ENCODE peak calls at places on chromosomes 6 and 20, in seven cellular contexts. J is cardiac muscle cell, O is lower lobe of right lung, A is OCI-LY7, K is heart left ventricle, S is WERI-Rb-1, Q is spleen. R is an unnamed sample.

GRCh38 chr6:92538296-92538695 is 881.1 kb downstream of the EPHA7 start:
- DNase-seq in J (no peak), O (no peak), A (no peak), K (no peak), S (no peak), Q (no peak), R (no peak)

GRCh38 chr6:108484016-108484415 is 76.7 kb upstream of the FOXO3 start:
- DNase-seq in J (no peak), O (no peak), A (no peak), K (no peak), S (no peak), Q (no peak), R (no peak)

GRCh38 chr6:114364295-114364694 is 21.5 kb upstream of the HS3ST5 start:
- DNase-seq in J (peak; percentile 11), O (no peak), A (no peak), K (no peak), S (no peak), Q (no peak), R (no peak)

GRCh38 chr6:14671937-14672336 is 554.4 kb downstream of the CD83 start:
- DNase-seq in J (no peak), O (no peak), A (no peak), K (no peak), S (no peak), Q (no peak), R (no peak)

GRCh38 chr20:38073307-38074010 is 39.9 kb downstream of the RPRD1B start:
- DNase-seq in J (peak; percentile 69), O (no peak), A (peak; percentile 44), K (peak; percentile 85), S (no peak), Q (no peak), R (peak; percentile 78)

GRCh38 chr20:237479-237878 is 10.4 kb downstream of the DEFB129 start:
- DNase-seq in J (no peak), O (peak; percentile 69), A (no peak), K (peak; percentile 32), S (no peak), Q (no peak), R (no peak)

GRCh38 chr6:4130357-4130987 is 4.9 kb downstream of the ECI2 start:
- DNase-seq in J (no peak), O (peak; percentile 73), A (no peak), K (no peak), S (no peak), Q (no peak), R (no peak)

GRCh38 chr20:58818585-58819285 is 32.0 kb downstream of the GNAS-AS1 start:
- DNase-seq in J (peak; percentile 85), O (no peak), A (no peak), K (no peak), S (no peak), Q (no peak), R (no peak)

GRCh38 chr20:25389381-25389857 is 1.2 kb downstream of the ABHD12 start:
- DNase-seq in J (peak; percentile 10), O (no peak), A (no peak), K (no peak), S (no peak), Q (no peak), R (no peak)

GRCh38 chr6:160798625-160799024 is 96.6 kb downstream of the PLG start:
- DNase-seq in J (no peak), O (no peak), A (peak; percentile 10), K (no peak), S (no peak), Q (no peak), R (no peak)

GRCh38 chr6:81761197-81761596 is 8.7 kb upstream of the TENT5A start:
- DNase-seq in J (no peak), O (no peak), A (no peak), K (no peak), S (no peak), Q (no peak), R (no peak)

GRCh38 chr6:115487331-115487730 is 573.4 kb downstream of the FRK start:
- DNase-seq in J (no peak), O (no peak), A (no peak), K (no peak), S (no peak), Q (no peak), R (no peak)

GRCh38 chr6:170269151-170269872 is 21.6 kb downstream of the DLL1 start:
- DNase-seq in J (no peak), O (peak; percentile 50), A (no peak), K (peak; percentile 23), S (no peak), Q (no peak), R (no peak)

GRCh38 chr6:83153958-83154357 is 39.1 kb downstream of the PGM3 start:
- DNase-seq in J (no peak), O (no peak), A (no peak), K (no peak), S (no peak), Q (no peak), R (no peak)

DNA sequence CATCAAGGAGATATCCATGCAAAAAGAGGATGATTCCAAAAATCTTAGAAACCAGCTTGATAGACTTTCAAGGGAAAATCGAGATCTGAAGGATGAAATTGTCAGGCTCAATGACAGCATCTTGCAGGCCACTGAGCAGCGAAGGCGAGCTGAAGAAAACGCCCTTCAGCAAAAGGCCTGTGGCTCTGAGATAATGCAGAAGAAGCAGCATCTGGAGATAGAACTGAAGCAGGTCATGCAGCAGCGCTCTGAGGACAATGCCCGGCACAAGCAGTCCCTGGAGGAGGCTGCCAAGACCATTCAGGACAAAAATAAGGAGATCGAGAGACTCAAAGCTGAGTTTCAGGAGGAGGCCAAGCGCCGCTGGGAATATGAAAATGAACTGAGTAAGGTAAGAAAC is 10.1 kb upstream of the SNRNP48 start:
- DNase-seq in J (no peak), O (no peak), A (no peak), K (no peak), S (no peak), Q (no peak), R (no peak)
- H3K36me3 ChIP-seq in J (peaks cover 98% of the 10 kb centered on the region), O (peaks cover 3% of the 10 kb centered on the region), A (no peaks in the 10 kb centered on the region), K (peaks cover 98% of the 10 kb centered on the region), S (peaks cover 40% of the 10 kb centered on the region), Q (no peaks in the 10 kb centered on the region), R (peaks cover 46% of the 10 kb centered on the region)

DNA sequence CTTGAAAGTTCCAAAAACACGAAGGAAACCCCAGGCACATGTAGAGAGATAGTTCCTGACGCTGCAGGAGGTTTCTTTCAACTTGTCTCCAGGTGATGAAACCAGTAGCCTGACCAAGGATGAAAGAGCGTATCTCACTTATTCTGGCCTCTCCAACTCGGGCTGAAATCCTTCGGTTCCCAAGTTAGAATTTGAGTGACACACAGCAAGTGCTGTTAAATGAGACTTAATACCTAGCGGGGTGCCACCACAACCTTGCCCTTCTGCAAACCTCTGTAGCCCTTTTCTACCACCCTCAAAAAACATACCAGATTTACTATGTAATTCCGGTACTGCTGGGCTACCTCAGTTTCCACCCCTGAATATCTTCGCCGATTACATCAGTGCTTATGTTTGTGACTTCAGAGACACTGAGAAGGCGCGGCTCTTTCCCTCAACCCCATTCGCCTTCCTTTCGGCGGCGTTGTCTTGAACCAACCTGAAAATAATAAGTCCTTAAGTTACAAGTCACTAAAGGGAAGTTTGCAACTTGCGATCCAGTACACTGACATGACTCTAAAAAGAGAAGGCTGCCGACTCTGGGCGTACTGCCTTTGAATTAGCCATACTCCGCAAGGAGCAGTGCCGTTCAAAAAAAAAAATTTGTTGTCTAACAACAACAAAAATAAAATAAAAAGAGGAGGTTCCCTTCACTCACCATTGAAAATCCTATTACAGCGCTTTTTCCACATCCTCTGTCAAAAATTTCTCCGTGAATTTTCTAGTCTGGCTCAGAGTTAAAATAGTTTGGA is 194.9 kb upstream of the ZNF184 start:
- DNase-seq in J (peak; percentile 26), O (no peak), A (no peak), K (no peak), S (no peak), Q (no peak), R (no peak)
- H3K4me3 ChIP-seq in J (peak overlapping the region; percentile 68), O (no peak overlapping the region), A (peak overlapping the region; percentile 11), K (no peak overlapping the region), S (peak overlapping the region; percentile 7), Q (no peak overlapping the region), R (no peak overlapping the region)

GRCh38 chr6:29017428-29017802 is 12.3 kb upstream of the ZNF311 start:
- DNase-seq in J (no peak), O (no peak), A (no peak), K (no peak), S (no peak), Q (no peak), R (no peak)

GRCh38 chr6:29019629-29020028 is 14.5 kb upstream of the ZNF311 start:
- DNase-seq in J (no peak), O (no peak), A (no peak), K (no peak), S (no peak), Q (no peak), R (no peak)

GRCh38 chr6:29021434-29021833 is 16.3 kb upstream of the ZNF311 start:
- DNase-seq in J (no peak), O (no peak), A (no peak), K (no peak), S (no peak), Q (no peak), R (no peak)

GRCh38 chr6:29014729-29015608 is 9.9 kb upstream of the ZNF311 start:
- DNase-seq in J (no peak), O (no peak), A (no peak), K (no peak), S (peak; percentile 21), Q (no peak), R (no peak)

DNA sequence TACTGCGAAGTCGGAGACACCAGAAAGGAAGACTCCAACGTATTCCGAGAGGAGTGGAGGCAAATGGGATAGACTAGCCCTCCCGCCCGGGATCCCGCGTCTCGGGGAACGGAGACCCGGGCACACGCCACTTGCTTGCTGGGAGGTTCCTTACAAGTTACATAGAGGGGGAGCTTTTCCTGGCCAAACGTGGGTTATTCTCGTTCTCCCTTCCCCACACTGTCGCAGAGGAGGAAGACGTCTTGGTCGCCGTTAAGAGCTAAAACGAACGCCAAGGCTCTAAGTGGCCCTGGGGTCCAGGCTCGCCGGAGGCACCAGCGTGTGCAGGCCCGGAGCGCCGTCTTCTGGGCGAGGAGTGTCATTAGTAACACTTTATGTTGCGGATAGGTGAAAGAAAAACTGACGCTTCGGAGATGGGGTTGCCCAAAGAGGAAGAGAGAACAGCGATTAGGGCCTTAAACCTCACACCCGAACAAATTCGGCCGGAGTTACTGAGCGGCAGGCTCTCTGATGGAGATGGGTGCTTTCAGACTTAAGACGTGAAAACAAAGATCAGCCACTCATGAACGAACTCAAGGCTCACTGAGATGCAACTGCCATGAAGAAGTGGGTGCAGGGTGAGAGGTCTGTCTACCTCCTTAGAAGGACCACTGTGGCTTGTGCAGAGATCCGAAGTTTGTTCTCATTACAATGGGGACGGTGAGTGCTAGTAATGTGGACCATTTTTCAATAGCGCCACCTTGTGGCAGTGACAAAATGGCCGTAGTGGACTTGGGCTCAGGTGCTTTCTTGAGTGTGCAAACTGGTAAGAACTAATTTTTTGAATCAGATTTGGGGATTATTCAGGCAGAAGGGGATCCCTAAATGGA is 11.7 kb upstream of the ZNF311 start:
- DNase-seq in J (peak; percentile 81), O (peak; percentile 81), A (peak; percentile 90), K (peak; percentile 79), S (peak; percentile 93), Q (peak; percentile 91), R (peak; percentile 86)
- TF ChIP-seq CTCF in J (peak; percentile 88), O (peak; percentile 86), A (peak; percentile 97), K (peak; percentile 89), S (peak; percentile 94), Q (peak; percentile 87), R (peak; percentile 69)

DNA sequence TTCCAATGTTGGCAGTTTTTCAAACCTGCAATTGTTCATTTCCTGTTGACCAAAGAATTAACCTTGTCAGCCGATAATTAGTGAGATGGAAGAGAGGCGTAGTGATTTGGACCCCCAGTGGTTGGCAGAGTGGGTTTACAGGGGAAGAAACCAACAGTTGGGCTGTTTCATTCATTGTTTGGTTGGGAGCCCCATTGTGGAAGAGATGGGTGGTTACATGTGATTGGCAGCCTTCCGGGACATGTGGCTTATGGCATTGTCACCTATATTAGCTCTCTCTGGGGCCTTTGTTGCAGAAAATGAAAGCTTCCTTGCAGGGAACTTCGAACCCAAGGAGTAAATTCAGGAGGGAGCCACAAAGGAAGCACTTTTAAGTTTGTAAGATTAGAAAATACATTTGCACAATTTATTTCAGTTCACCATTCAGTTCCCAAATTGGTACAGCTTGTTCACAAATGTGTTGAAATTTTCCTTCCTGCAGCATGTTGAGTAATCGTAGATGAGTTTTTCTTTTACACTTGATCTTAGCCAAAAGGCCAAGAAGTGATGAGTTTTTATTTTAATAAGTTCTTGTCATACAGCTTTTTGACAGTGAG is 50.3 kb upstream of the CDKAL1 start:
- DNase-seq in J (no peak), O (no peak), A (no peak), K (no peak), S (no peak), Q (no peak), R (no peak)
- H3K36me3 ChIP-seq in J (peaks cover 43% of the 10 kb centered on the region), O (peaks cover 20% of the 10 kb centered on the region), A (peaks cover 96% of the 10 kb centered on the region), K (peaks cover 76% of the 10 kb centered on the region), S (peaks cover 95% of the 10 kb centered on the region), Q (peaks cover 95% of the 10 kb centered on the region), R (peaks cover 55% of the 10 kb centered on the region)